ENCODE peak calls at places on chromosomes 11 and 22, in five cellular contexts. O, X, Q, P and H are unnamed samples.

GRCh38 chr22:30572210-30572609 is 2.3 kb downstream of the GAL3ST1 start:
- DNase-seq in Q (no peak), P (no peak), X (no peak), O (no peak), H (no peak)

GRCh38 chr11:17846852-17847453 is 112.4 kb downstream of the KCNC1 start:
- DNase-seq in X (no peak), O (peak; percentile 74), Q (no peak), P (peak; percentile 69), H (peak; percentile 34)

GRCh38 chr11:92528051-92528450 is 303.4 kb downstream of the FAT3 start:
- DNase-seq in P (peak; percentile 16), O (no peak), X (no peak), Q (no peak), H (no peak)

GRCh38 chr11:86548278-86548917 is 124.0 kb downstream of the ME3 start:
- DNase-seq in Q (no peak), O (no peak), P (peak; percentile 64), X (no peak), H (no peak)

GRCh38 chr22:46596819-46597218 is 23.4 kb upstream of the GRAMD4 start:
- DNase-seq in O (peak; percentile 37), Q (no peak), P (no peak), X (peak; percentile 87), H (no peak)

GRCh38 chr11:97860237-97860636 is 1160.5 kb upstream of the CNTN5 start:
- DNase-seq in X (no peak), O (no peak), P (no peak), Q (no peak), H (peak; percentile 3)

GRCh38 chr11:7903940-7904339 is 27.1 kb downstream of the OR10A6 start:
- DNase-seq in P (no peak), X (no peak), O (no peak), Q (no peak), H (no peak)

GRCh38 chr22:28568099-28568498 is 111.5 kb downstream of the TTC28 start:
- DNase-seq in P (no peak), O (no peak), X (no peak), Q (no peak), H (no peak)

GRCh38 chr11:44732564-44732963 is 5.8 kb downstream of the TSPAN18 start:
- DNase-seq in Q (no peak), P (no peak), O (no peak), X (no peak), H (no peak)

GRCh38 chr22:38236786-38237185 is 35.0 kb downstream of the MAFF start:
- DNase-seq in O (no peak), P (no peak), Q (no peak), X (no peak), H (no peak)

GRCh38 chr11:1563149-1563638 is 8.9 kb downstream of the DUSP8 start:
- DNase-seq in P (no peak), Q (no peak), O (no peak), X (no peak), H (no peak)

GRCh38 chr22:41833369-41834004 is 582 bp downstream of the SREBF2 start:
- DNase-seq in O (peak; percentile 30), Q (peak; percentile 28), X (peak; percentile 35), P (peak; percentile 23), H (peak; percentile 50)

GRCh38 chr11:19790831-19791552 is 78.4 kb downstream of the NAV2 start:
- DNase-seq in Q (no peak), X (no peak), O (peak; percentile 61), P (no peak), H (no peak)

GRCh38 chr22:38163844-38164577 is 17.6 kb downstream of the PLA2G6 start:
- DNase-seq in P (no peak), O (peak; percentile 66), X (no peak), Q (no peak), H (no peak)

GRCh38 chr11:561148-562003 is 606 bp downstream of the RASSF7 start:
- DNase-seq in Q (no peak), O (peak; percentile 98), P (no peak), X (peak; percentile 60), H (peak; percentile 58)

GRCh38 chr11:133122260-133122659 is 410.0 kb downstream of the OPCML start:
- DNase-seq in P (no peak), X (no peak), O (no peak), Q (no peak), H (no peak)

GRCh38 chr11:9692696-9693095 is 28.8 kb downstream of the SWAP70 start:
- DNase-seq in X (no peak), Q (no peak), P (no peak), O (peak; percentile 52), H (no peak)

GRCh38 chr11:128179049-128179448 is 408.3 kb downstream of the ETS1 start:
- DNase-seq in P (peak; percentile 51), O (no peak), X (no peak), Q (no peak), H (no peak)

GRCh38 chr22:47371263-47372090 is 609.0 kb downstream of the TBC1D22A start:
- DNase-seq in P (peak; percentile 3), X (no peak), O (no peak), Q (no peak), H (no peak)

GRCh38 chr11:91163619-91164451 is 941.0 kb upstream of the CHORDC1 start:
- DNase-seq in X (no peak), P (peak; percentile 17), Q (no peak), O (peak; percentile 72), H (peak; percentile 17)

GRCh38 chr11:128830290-128830813 is 36.7 kb downstream of the KCNJ1 start:
- DNase-seq in P (no peak), X (no peak), Q (peak; percentile 25), O (no peak), H (no peak)

GRCh38 chr11:45333506-45333971 is 47.4 kb upstream of the SYT13 start:
- DNase-seq in X (no peak), O (peak; percentile 33), Q (no peak), P (peak; percentile 56), H (peak; percentile 55)